ENCODE peak calls at places on chromosomes 1 and 21, in six cellular contexts. T, X, L, Q, O and K are unnamed samples.
A peak's percentile ranks its signal among the peaks of the same experiment; 100 is the strongest.

GRCh38 chr1:101175886-101176285 is 60.9 kb upstream of the S1PR1 start:
- DNase-seq in O (no peak), Q (peak; percentile 16), L (no peak), X (no peak), T (no peak), K (no peak)

GRCh38 chr1:35563166-35563565 is 5.6 kb downstream of the NCDN start:
- DNase-seq in T (no peak), X (no peak), O (no peak), Q (peak; percentile 2), L (no peak), K (no peak)

GRCh38 chr1:192959657-192960186 is 99.4 kb downstream of the UCHL5 start:
- DNase-seq in T (no peak), O (no peak), L (no peak), X (no peak), Q (no peak), K (no peak)

GRCh38 chr1:36576677-36577076 is 94.0 kb upstream of the CSF3R start:
- DNase-seq in X (no peak), O (no peak), T (no peak), Q (no peak), L (no peak), K (no peak)

GRCh38 chr1:33244809-33245186 is 11.5 kb upstream of the ZNF362 start:
- DNase-seq in Q (no peak), X (no peak), O (no peak), L (no peak), T (no peak), K (no peak)

GRCh38 chr1:59979551-59980070 is 53.0 kb upstream of the CYP2J2 start:
- DNase-seq in X (no peak), T (no peak), Q (no peak), L (no peak), O (no peak), K (no peak)

GRCh38 chr1:25451903-25452302 is 21.2 kb downstream of the MACO1 start:
- DNase-seq in Q (no peak), X (no peak), O (no peak), T (no peak), L (no peak), K (no peak)

GRCh38 chr1:155080250-155081228 is 1.9 kb downstream of the EFNA3 start:
- DNase-seq in O (no peak), L (no peak), T (no peak), Q (no peak), X (no peak), K (no peak)

GRCh38 chr21:39078322-39079065 is 104.8 kb downstream of the PSMG1 start:
- DNase-seq in X (no peak), T (no peak), L (no peak), Q (no peak), O (no peak), K (no peak)

GRCh38 chr1:164748253-164748899 is 189.4 kb downstream of the PBX1 start:
- DNase-seq in O (peak; percentile 92), T (no peak), X (peak; percentile 99), Q (peak; percentile 59), L (no peak), K (no peak)